ENCODE peak calls at places on chromosome X, in four cellular contexts. One of them, this sample, is unnamed.

GRCh38 chrX:72305286-72306084 is at the start of gene CITED1:
- DNase-seq in lower lobe of right lung: peak
- DNase-seq in right atrium auricular region: no peak
- DNase-seq in EH: peak
- DNase-seq in this sample: no peak

GRCh38 chrX:14039344-14039743 is 9.7 kb upstream of the GEMIN8 start:
- DNase-seq in lower lobe of right lung: no peak
- DNase-seq in right atrium auricular region: no peak
- DNase-seq in EH: peak
- DNase-seq in this sample: no peak

GRCh38 chrX:103913356-103914020 is 48.9 kb upstream of the TMSB15B start:
- DNase-seq in lower lobe of right lung: no peak
- DNase-seq in right atrium auricular region: no peak
- DNase-seq in EH: peak
- DNase-seq in this sample: no peak

GRCh38 chrX:118350221-118350620 is 4.3 kb downstream of the WDR44 start:
- DNase-seq in lower lobe of right lung: no peak
- DNase-seq in right atrium auricular region: no peak
- DNase-seq in EH: peak
- DNase-seq in this sample: no peak

GRCh38 chrX:132730266-132730665 is 228.2 kb downstream of the HS6ST2 start:
- DNase-seq in lower lobe of right lung: no peak
- DNase-seq in right atrium auricular region: no peak
- DNase-seq in EH: no peak
- DNase-seq in this sample: no peak

GRCh38 chrX:3443186-3443585 is 96.7 kb upstream of the MXRA5 start:
- DNase-seq in lower lobe of right lung: no peak
- DNase-seq in right atrium auricular region: no peak
- DNase-seq in EH: no peak
- DNase-seq in this sample: no peak

GRCh38 chrX:55522577-55523254 is 33.1 kb upstream of the USP51 start:
- DNase-seq in lower lobe of right lung: no peak
- DNase-seq in right atrium auricular region: no peak
- DNase-seq in EH: no peak
- DNase-seq in this sample: no peak

GRCh38 chrX:84192006-84192405 is 4.0 kb upstream of the RPS6KA6 start:
- DNase-seq in lower lobe of right lung: no peak
- DNase-seq in right atrium auricular region: no peak
- DNase-seq in EH: no peak
- DNase-seq in this sample: no peak

GRCh38 chrX:75603833-75604232 is 81.0 kb upstream of the ZDHHC15 start:
- DNase-seq in lower lobe of right lung: no peak
- DNase-seq in right atrium auricular region: no peak
- DNase-seq in EH: peak
- DNase-seq in this sample: no peak

GRCh38 chrX:49199906-49200771 is at the start of gene SYP:
- DNase-seq in lower lobe of right lung: peak
- DNase-seq in right atrium auricular region: peak
- DNase-seq in EH: peak
- DNase-seq in this sample: peak

GRCh38 chrX:101931104-101931493 is 728 bp downstream of the ZMAT1 start:
- DNase-seq in lower lobe of right lung: no peak
- DNase-seq in right atrium auricular region: no peak
- DNase-seq in EH: peak
- DNase-seq in this sample: no peak

GRCh38 chrX:27336466-27337091 is 126.6 kb downstream of the PPP4R3C start:
- DNase-seq in lower lobe of right lung: peak
- DNase-seq in right atrium auricular region: no peak
- DNase-seq in EH: no peak
- DNase-seq in this sample: no peak

GRCh38 chrX:12138366-12139313 is at the start of gene FRMPD4:
- DNase-seq in lower lobe of right lung: no peak
- DNase-seq in right atrium auricular region: no peak
- DNase-seq in EH: peak
- DNase-seq in this sample: no peak

GRCh38 chrX:112163916-112164315 is 81.3 kb upstream of the TRPC5 start:
- DNase-seq in lower lobe of right lung: no peak
- DNase-seq in right atrium auricular region: no peak
- DNase-seq in EH: no peak
- DNase-seq in this sample: no peak

GRCh38 chrX:129791961-129792570 is 12.3 kb downstream of the SASH3 start:
- DNase-seq in lower lobe of right lung: no peak
- DNase-seq in right atrium auricular region: no peak
- DNase-seq in EH: no peak
- DNase-seq in this sample: no peak

GRCh38 chrX:41919870-41920269 is 3.5 kb downstream of the CASK start:
- DNase-seq in lower lobe of right lung: no peak
- DNase-seq in right atrium auricular region: no peak
- DNase-seq in EH: no peak
- DNase-seq in this sample: no peak

GRCh38 chrX:80808854-80809493 is 703 bp downstream of the BRWD3 start:
- DNase-seq in lower lobe of right lung: no peak
- DNase-seq in right atrium auricular region: no peak
- DNase-seq in EH: peak
- DNase-seq in this sample: no peak

GRCh38 chrX:131729295-131729694 is 185.4 kb downstream of the OR13H1 start:
- DNase-seq in lower lobe of right lung: no peak
- DNase-seq in right atrium auricular region: peak
- DNase-seq in EH: no peak
- DNase-seq in this sample: no peak

GRCh38 chrX:32708542-32708941 is 502.8 kb downstream of the DMD start:
- DNase-seq in lower lobe of right lung: no peak
- DNase-seq in right atrium auricular region: no peak
- DNase-seq in EH: no peak
- DNase-seq in this sample: no peak

GRCh38 chrX:147378767-147379166 is 533.0 kb upstream of the FMR1 start:
- DNase-seq in lower lobe of right lung: no peak
- DNase-seq in right atrium auricular region: no peak
- DNase-seq in EH: no peak
- DNase-seq in this sample: no peak

GRCh38 chrX:69062493-69062892 is 102.8 kb downstream of the PJA1 start:
- DNase-seq in lower lobe of right lung: no peak
- DNase-seq in right atrium auricular region: no peak
- DNase-seq in EH: peak
- DNase-seq in this sample: no peak

GRCh38 chrX:118603981-118604380 is 108.4 kb downstream of the DOCK11 start:
- DNase-seq in lower lobe of right lung: no peak
- DNase-seq in right atrium auricular region: peak
- DNase-seq in EH: peak
- DNase-seq in this sample: no peak

GRCh38 chrX:1601051-1601767 is 9.8 kb downstream of the AKAP17A start:
- DNase-seq in lower lobe of right lung: peak
- DNase-seq in right atrium auricular region: no peak
- DNase-seq in EH: no peak
- DNase-seq in this sample: peak

GRCh38 chrX:100208076-100208475 is 202.0 kb downstream of the PCDH19 start:
- DNase-seq in lower lobe of right lung: no peak
- DNase-seq in right atrium auricular region: no peak
- DNase-seq in EH: no peak
- DNase-seq in this sample: no peak

GRCh38 chrX:123960956-123961267 is 594 bp upstream of the STAG2 start:
- DNase-seq in lower lobe of right lung: no peak
- DNase-seq in right atrium auricular region: no peak
- DNase-seq in EH: no peak
- DNase-seq in this sample: no peak

GRCh38 chrX:40474205-40474626 is 106.6 kb upstream of the ATP6AP2 start:
- DNase-seq in lower lobe of right lung: peak
- DNase-seq in right atrium auricular region: no peak
- DNase-seq in EH: no peak
- DNase-seq in this sample: no peak

GRCh38 chrX:13001961-13002671 is 27.2 kb downstream of the TMSB4X start:
- DNase-seq in lower lobe of right lung: no peak
- DNase-seq in right atrium auricular region: no peak
- DNase-seq in EH: no peak
- DNase-seq in this sample: no peak

GRCh38 chrX:134186362-134187121 is 50.4 kb upstream of the CCDC160 start:
- DNase-seq in lower lobe of right lung: no peak
- DNase-seq in right atrium auricular region: no peak
- DNase-seq in EH: no peak
- DNase-seq in this sample: no peak

GRCh38 chrX:48957477-48957826 is at the start of gene OTUD5:
- DNase-seq in lower lobe of right lung: peak
- DNase-seq in right atrium auricular region: no peak
- DNase-seq in EH: no peak
- DNase-seq in this sample: no peak

GRCh38 chrX:121579016-121579760 is 531.8 kb downstream of the GLUD2 start:
- DNase-seq in lower lobe of right lung: no peak
- DNase-seq in right atrium auricular region: no peak
- DNase-seq in EH: peak
- DNase-seq in this sample: no peak

GRCh38 chrX:4978613-4979012 is 1250.1 kb downstream of the NLGN4X start:
- DNase-seq in lower lobe of right lung: no peak
- DNase-seq in right atrium auricular region: no peak
- DNase-seq in EH: no peak
- DNase-seq in this sample: no peak

GRCh38 chrX:45070116-45071007 is 130.3 kb downstream of the DIPK2B start:
- DNase-seq in lower lobe of right lung: no peak
- DNase-seq in right atrium auricular region: no peak
- DNase-seq in EH: peak
- DNase-seq in this sample: no peak

GRCh38 chrX:49103637-49104036 is 19.9 kb downstream of the GPKOW start:
- DNase-seq in lower lobe of right lung: no peak
- DNase-seq in right atrium auricular region: no peak
- DNase-seq in EH: no peak
- DNase-seq in this sample: no peak

GRCh38 chrX:87518504-87518903 is 902 bp downstream of the KLHL4 start:
- DNase-seq in lower lobe of right lung: no peak
- DNase-seq in right atrium auricular region: no peak
- DNase-seq in EH: no peak
- DNase-seq in this sample: no peak

GRCh38 chrX:38538134-38538533 is 23.2 kb upstream of the TSPAN7 start:
- DNase-seq in lower lobe of right lung: no peak
- DNase-seq in right atrium auricular region: no peak
- DNase-seq in EH: no peak
- DNase-seq in this sample: no peak

GRCh38 chrX:7120578-7121219 is 26.8 kb upstream of the STS start:
- DNase-seq in lower lobe of right lung: no peak
- DNase-seq in right atrium auricular region: no peak
- DNase-seq in EH: peak
- DNase-seq in this sample: no peak

This sample was measured in chondrocyte.